ENCODE peak calls at places on chromosomes 2 and 18, in six cellular contexts. D, C, G, N, Q and S are unnamed samples.

GRCh38 chr2:926259-926780 is 24.3 kb upstream of the SNTG2 start:
- DNase-seq in D (no peak), C (no peak), G (no peak), N (no peak), Q (no peak), S (no peak)

GRCh38 chr18:54269924-54270844 is 867 bp downstream of the POLI start:
- DNase-seq in D (peak), C (peak), G (peak), N (no peak), Q (no peak), S (peak)

GRCh38 chr2:33426666-33427231 is 49.7 kb upstream of the RASGRP3 start:
- DNase-seq in D (no peak), C (peak), G (no peak), N (no peak), Q (no peak), S (peak)

GRCh38 chr2:214904634-214905033 is 95.2 kb upstream of the BARD1 start:
- DNase-seq in D (no peak), C (no peak), G (no peak), N (no peak), Q (peak), S (no peak)

GRCh38 chr2:161424992-161425391 is 8.9 kb downstream of the TBR1 start:
- DNase-seq in D (no peak), C (no peak), G (no peak), N (no peak), Q (no peak), S (no peak)

GRCh38 chr2:182077451-182078142 is 91.9 kb downstream of the PPP1R1C start:
- DNase-seq in D (peak), C (peak), G (peak), N (no peak), Q (no peak), S (peak)

GRCh38 chr2:190554357-190555006 is 20.0 kb upstream of the NEMP2 start:
- DNase-seq in D (no peak), C (no peak), G (no peak), N (no peak), Q (no peak), S (peak)

GRCh38 chr2:172599917-172600316 is 44.0 kb downstream of the PDK1 start:
- DNase-seq in D (no peak), C (no peak), G (no peak), N (no peak), Q (no peak), S (no peak)

GRCh38 chr2:30457316-30457715 is 10.3 kb downstream of the LCLAT1 start:
- DNase-seq in D (no peak), C (no peak), G (no peak), N (no peak), Q (no peak), S (no peak)

DNA sequence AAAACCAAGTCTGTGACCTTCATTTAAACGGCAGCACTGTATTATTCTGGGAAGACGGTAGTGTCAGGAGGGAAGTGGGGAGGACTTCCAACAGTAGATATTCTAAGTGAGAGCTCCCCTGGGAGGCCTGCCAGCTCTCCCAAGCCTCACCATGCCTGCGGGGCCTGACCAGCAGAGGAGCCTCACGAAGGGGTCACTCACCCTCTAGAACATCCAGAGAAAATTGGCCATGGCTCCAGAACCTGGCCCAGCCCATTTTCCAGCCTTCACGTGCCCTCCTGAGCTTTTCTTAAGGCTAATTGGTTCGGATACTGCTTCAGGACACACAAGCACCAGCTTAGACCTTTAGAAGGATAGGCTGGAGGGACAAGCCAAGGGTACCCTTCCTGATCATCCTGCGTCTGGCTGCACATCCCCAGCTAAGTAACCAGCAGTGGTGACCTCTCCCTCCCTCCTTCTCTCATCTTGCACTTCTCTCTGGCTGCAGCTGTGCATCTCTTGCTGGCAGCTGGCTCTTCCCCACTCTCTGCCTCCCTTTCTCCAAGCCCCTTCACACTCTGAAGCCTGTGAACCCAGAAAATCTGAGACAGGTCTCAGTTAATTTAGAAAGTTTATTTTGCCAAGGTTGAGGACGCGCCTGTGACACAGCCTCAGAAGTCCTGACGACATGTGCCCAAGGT is 120.1 kb upstream of the PKDCC start:
- DNase-seq in D (no peak), C (no peak), G (no peak), N (no peak), Q (no peak), S (no peak)
- TF ChIP-seq ZNF274 in D (no peak), C (no peak), G (no peak), N (no peak), Q (no peak), S (no peak)

GRCh38 chr2:134304726-134305509 is 51.0 kb downstream of the MGAT5 start:
- DNase-seq in D (no peak), C (no peak), G (no peak), N (no peak), Q (no peak), S (no peak)

GRCh38 chr2:134300585-134300984 is 46.7 kb downstream of the MGAT5 start:
- DNase-seq in D (no peak), C (no peak), G (no peak), N (no peak), Q (no peak), S (peak)

GRCh38 chr2:134299334-134299733 is 45.5 kb downstream of the MGAT5 start:
- DNase-seq in D (no peak), C (no peak), G (no peak), N (no peak), Q (no peak), S (no peak)

GRCh38 chr2:134306521-134306920 is 52.6 kb downstream of the MGAT5 start:
- DNase-seq in D (no peak), C (no peak), G (no peak), N (no peak), Q (no peak), S (no peak)

DNA sequence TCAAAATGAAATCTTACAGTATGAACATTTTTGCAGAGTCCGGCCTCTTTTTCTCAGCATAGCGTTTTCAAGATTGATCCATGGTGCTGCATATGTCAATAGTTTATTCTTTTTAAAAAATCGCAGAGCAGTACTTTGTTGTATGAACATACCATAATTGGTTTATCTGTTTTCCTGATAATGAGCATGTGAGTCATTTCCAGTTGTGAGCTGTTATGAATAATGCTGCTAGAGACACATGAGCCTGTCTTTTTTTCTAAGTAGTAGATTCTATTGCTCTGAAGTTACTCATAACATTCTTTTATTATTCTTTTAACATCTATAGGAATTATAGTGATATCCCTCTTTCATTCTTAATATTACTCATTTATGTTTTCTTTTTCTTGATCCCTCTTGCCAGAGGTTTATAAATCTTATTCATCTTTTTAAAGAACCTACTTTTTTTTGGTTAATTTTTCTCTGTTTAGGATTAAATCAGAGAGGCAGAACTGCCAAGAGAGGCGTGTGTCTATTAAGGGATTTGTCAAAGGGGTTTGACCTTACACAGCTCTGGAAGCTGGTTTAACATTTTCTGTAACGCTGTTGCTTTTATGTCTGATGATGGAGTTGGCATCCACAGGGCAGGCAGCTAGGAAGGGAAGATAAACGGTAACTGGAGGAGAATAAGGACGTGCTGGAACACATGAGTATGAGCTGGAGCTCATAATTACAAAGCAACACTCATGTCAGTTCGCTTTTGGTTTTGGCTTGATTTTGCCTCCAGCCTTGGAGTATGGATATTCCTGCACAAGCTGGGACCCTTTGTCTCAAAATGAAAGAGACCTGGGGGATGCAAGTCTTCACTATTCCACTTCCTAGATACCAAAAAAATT is 47.5 kb downstream of the MGAT5 start:
- DNase-seq in D (no peak), C (no peak), G (no peak), N (no peak), Q (no peak), S (no peak)
- TF ChIP-seq ZNF274 in D (no peak), C (no peak), G (no peak), N (no peak), Q (no peak), S (no peak)

DNA sequence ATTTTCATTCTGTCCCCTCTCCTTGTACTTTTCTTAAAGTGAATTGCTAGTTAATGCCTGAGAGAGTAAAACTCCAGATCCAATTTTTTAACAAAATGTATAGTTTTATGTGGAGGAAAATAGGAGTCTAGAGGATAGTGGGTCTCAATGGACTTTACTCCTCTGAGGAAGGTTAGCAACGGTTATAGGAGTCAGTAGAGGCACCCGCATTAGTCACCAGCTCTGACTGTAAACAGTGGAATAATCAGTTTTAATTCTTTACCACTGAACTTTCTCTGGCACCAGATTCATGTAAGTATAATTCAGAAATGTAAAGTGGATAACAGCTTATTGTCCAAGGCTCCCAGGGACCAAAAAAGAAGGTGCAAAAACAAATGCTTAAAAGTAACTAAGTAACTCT is 38.7 kb upstream of the HNMT start:
- DNase-seq in D (no peak), C (no peak), G (no peak), N (no peak), Q (no peak), S (no peak)
- TF ChIP-seq ZNF274 in D (no peak), C (no peak), G (no peak), N (no peak), Q (no peak), S (no peak)

DNA sequence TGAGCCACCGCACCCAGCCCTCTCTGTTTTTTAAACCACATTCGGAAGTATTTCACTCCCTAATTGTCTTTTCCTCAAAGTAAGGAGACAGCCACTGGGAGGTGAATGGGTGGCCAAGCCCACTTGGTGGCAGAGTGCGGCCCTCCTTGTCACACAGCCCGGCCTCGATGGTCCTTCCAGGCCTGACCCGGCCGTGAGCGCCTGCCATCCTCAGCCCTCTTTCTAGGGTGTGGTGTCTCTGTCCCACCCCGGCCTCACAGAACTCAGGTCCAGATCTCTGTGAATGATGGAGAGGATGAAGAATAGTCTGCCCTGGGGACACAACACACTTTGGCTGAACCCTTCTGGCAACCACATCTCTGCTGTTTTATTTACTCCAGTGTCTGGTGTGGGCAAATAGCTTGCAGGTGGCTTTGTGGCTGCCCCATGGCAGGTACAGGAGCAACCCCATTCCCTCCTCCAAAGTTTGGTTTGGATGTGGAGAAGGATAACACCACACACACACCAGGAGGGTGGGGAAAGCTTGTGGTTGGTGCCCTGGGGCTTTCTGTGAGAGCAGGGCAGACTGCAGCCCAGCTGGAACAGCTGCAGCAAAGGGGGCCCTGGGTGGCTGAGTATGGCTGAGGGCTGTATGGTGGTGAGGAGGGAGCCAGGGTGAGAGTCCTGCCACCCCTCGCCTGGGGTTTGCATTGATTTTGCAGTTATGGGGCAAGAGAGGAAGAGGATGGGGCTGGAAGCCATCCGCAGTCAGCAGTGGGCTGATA is 88.6 kb downstream of the FAM168B start:
- DNase-seq in D (no peak), C (no peak), G (no peak), N (no peak), Q (no peak), S (no peak)
- TF ChIP-seq ZNF274 in D (no peak), C (no peak), G (no peak), N (no peak), Q (no peak), S (no peak)

DNA sequence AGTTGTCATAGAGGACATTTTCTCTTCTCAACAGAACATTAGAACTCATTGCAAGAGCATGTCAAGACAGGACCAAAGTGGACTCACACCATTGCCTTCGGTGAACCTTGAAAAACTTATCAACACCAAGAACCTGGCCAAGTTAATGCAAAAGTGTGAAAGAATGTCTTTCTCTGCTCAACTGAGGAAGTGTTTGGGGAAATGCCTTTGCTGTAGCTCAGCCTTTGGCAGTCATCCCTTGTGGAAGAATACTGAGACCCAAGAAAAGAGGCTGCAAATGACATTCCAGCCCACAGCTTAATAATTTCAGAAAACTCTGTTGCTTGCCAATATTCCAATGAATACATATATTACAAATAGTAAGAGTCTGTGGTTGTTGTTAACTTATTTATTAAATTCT is 728.8 kb upstream of the PIK3C3 start:
- DNase-seq in D (no peak), C (no peak), G (no peak), N (no peak), Q (no peak), S (no peak)
- TF ChIP-seq ZNF274 in D (no peak), C (no peak), G (no peak), N (no peak), Q (no peak), S (no peak)

DNA sequence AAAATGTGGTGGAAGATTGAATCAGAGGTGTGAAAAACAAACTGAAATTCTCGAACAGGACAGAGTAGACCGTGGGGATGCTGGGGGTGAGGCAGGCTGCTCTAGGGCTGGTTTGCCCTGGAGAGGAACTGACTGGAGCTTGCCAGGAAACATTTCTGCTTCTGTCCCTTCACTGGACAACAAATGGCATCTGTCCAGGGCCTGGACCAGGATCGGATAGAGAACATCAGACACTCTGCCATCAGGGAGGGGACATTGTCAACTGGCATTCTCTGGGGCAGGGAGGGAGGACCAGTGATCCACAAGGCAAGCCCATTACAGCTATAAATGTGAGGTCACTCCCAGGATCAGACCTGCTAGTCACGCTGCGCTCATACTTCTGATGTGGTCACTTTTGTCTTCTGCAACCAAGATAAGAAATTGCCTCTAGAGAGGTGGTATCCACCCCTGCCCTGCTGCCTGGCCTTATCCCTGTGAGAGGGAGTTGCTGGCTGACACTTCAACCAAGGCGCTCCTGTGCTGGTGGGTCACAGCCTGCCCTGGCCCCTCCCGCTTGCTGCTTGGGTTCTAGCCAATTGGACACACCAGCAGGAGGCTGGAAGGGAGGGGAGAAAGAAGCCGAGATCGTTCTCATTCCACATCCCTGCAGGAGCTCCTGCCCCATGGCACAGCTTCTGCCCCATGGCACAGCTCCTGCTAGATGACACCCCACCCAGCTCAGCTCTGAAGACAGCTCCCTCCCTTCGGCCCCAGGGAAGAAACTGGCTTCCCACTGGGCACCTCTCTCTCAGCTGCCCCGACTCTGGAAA is 8.7 kb downstream of the NPPC start:
- DNase-seq in D (no peak), C (peak), G (no peak), N (no peak), Q (no peak), S (no peak)
- TF ChIP-seq ZNF274 in D (no peak), C (no peak), G (no peak), N (no peak), Q (no peak), S (no peak)

GRCh38 chr18:49207373-49207772 is 253.1 kb downstream of the DYM start:
- DNase-seq in D (peak), C (no peak), G (no peak), N (no peak), Q (no peak), S (no peak)
- TF ChIP-seq ZNF274 in D (no peak), C (no peak), G (no peak), N (no peak), Q (no peak), S (no peak)